ENCODE peak calls at places on chromosomes 11 and 22, in nine cellular contexts. One of them, this sample, is unnamed.
A peak's percentile ranks its signal among the peaks of the same experiment; 100 is the strongest.

GRCh38 chr11:2267871-2268825 is 2.2 kb downstream of the ASCL2 start:
- DNase-seq in NCI-H510A treated with DMSO at 0.1 percent for 48 hours: no peak
- DNase-seq in hippocampal formation: no peak
- DNase-seq in tibial artery: peak; percentile 63
- DNase-seq in NCI-H1436: no peak
- DNase-seq in pulmonary artery endothelial cell: no peak
- DNase-seq in effector memory CD8-positive, alpha-beta T cell: no peak
- DNase-seq in upper lobe of left lung: no peak
- DNase-seq in mucosa of gallbladder: peak; percentile 9
- DNase-seq in this sample: no peak

GRCh38 chr11:102316505-102316904 is 779 bp upstream of the BIRC3 start:
- DNase-seq in NCI-H510A treated with DMSO at 0.1 percent for 48 hours: no peak
- DNase-seq in hippocampal formation: no peak
- DNase-seq in tibial artery: no peak
- DNase-seq in NCI-H1436: no peak
- DNase-seq in pulmonary artery endothelial cell: no peak
- DNase-seq in effector memory CD8-positive, alpha-beta T cell: no peak
- DNase-seq in upper lobe of left lung: no peak
- DNase-seq in mucosa of gallbladder: no peak
- DNase-seq in this sample: no peak

GRCh38 chr11:16133867-16134266 is 222.5 kb downstream of the SOX6 start:
- DNase-seq in NCI-H510A treated with DMSO at 0.1 percent for 48 hours: no peak
- DNase-seq in hippocampal formation: no peak
- DNase-seq in tibial artery: no peak
- DNase-seq in NCI-H1436: no peak
- DNase-seq in pulmonary artery endothelial cell: no peak
- DNase-seq in effector memory CD8-positive, alpha-beta T cell: no peak
- DNase-seq in upper lobe of left lung: no peak
- DNase-seq in mucosa of gallbladder: no peak
- DNase-seq in this sample: no peak

GRCh38 chr11:20363500-20364411 is at the start of gene HTATIP2:
- DNase-seq in NCI-H510A treated with DMSO at 0.1 percent for 48 hours: peak; percentile 24
- DNase-seq in hippocampal formation: peak; percentile 70
- DNase-seq in tibial artery: peak; percentile 82
- DNase-seq in NCI-H1436: peak; percentile 57
- DNase-seq in pulmonary artery endothelial cell: no peak
- DNase-seq in effector memory CD8-positive, alpha-beta T cell: peak; percentile 69
- DNase-seq in upper lobe of left lung: peak; percentile 77
- DNase-seq in mucosa of gallbladder: peak; percentile 73
- DNase-seq in this sample: no peak

GRCh38 chr11:86202013-86202336 is 42.6 kb upstream of the EED start:
- DNase-seq in NCI-H510A treated with DMSO at 0.1 percent for 48 hours: no peak
- DNase-seq in hippocampal formation: no peak
- DNase-seq in tibial artery: no peak
- DNase-seq in NCI-H1436: no peak
- DNase-seq in pulmonary artery endothelial cell: no peak
- DNase-seq in effector memory CD8-positive, alpha-beta T cell: no peak
- DNase-seq in upper lobe of left lung: no peak
- DNase-seq in mucosa of gallbladder: no peak
- DNase-seq in this sample: no peak

GRCh38 chr11:69238562-69239319 is 55.2 kb upstream of the MYEOV start:
- DNase-seq in NCI-H510A treated with DMSO at 0.1 percent for 48 hours: no peak
- DNase-seq in hippocampal formation: no peak
- DNase-seq in tibial artery: no peak
- DNase-seq in NCI-H1436: no peak
- DNase-seq in pulmonary artery endothelial cell: no peak
- DNase-seq in effector memory CD8-positive, alpha-beta T cell: no peak
- DNase-seq in upper lobe of left lung: no peak
- DNase-seq in mucosa of gallbladder: no peak
- DNase-seq in this sample: no peak

GRCh38 chr11:9849384-9849783 is 185.5 kb downstream of the SWAP70 start:
- DNase-seq in NCI-H510A treated with DMSO at 0.1 percent for 48 hours: no peak
- DNase-seq in hippocampal formation: no peak
- DNase-seq in tibial artery: no peak
- DNase-seq in NCI-H1436: no peak
- DNase-seq in pulmonary artery endothelial cell: no peak
- DNase-seq in effector memory CD8-positive, alpha-beta T cell: no peak
- DNase-seq in upper lobe of left lung: no peak
- DNase-seq in mucosa of gallbladder: no peak
- DNase-seq in this sample: no peak

GRCh38 chr22:48702573-48703264 is 1125.0 kb downstream of the BRD1 start:
- DNase-seq in NCI-H510A treated with DMSO at 0.1 percent for 48 hours: no peak
- DNase-seq in hippocampal formation: peak; percentile 86
- DNase-seq in tibial artery: no peak
- DNase-seq in NCI-H1436: no peak
- DNase-seq in pulmonary artery endothelial cell: no peak
- DNase-seq in effector memory CD8-positive, alpha-beta T cell: no peak
- DNase-seq in upper lobe of left lung: peak; percentile 79
- DNase-seq in mucosa of gallbladder: no peak
- DNase-seq in this sample: no peak

GRCh38 chr11:121873770-121874169 is 242.2 kb downstream of the BLID start:
- DNase-seq in NCI-H510A treated with DMSO at 0.1 percent for 48 hours: no peak
- DNase-seq in hippocampal formation: no peak
- DNase-seq in tibial artery: no peak
- DNase-seq in NCI-H1436: no peak
- DNase-seq in pulmonary artery endothelial cell: no peak
- DNase-seq in effector memory CD8-positive, alpha-beta T cell: no peak
- DNase-seq in upper lobe of left lung: no peak
- DNase-seq in mucosa of gallbladder: no peak
- DNase-seq in this sample: no peak

GRCh38 chr22:36756746-36757607 is 18.9 kb downstream of the IFT27 start:
- DNase-seq in NCI-H510A treated with DMSO at 0.1 percent for 48 hours: no peak
- DNase-seq in hippocampal formation: no peak
- DNase-seq in tibial artery: peak; percentile 51
- DNase-seq in NCI-H1436: no peak
- DNase-seq in pulmonary artery endothelial cell: no peak
- DNase-seq in effector memory CD8-positive, alpha-beta T cell: no peak
- DNase-seq in upper lobe of left lung: peak; percentile 15
- DNase-seq in mucosa of gallbladder: no peak
- DNase-seq in this sample: no peak

GRCh38 chr22:25484498-25484897 is 80.0 kb upstream of the GRK3 start:
- DNase-seq in NCI-H510A treated with DMSO at 0.1 percent for 48 hours: no peak
- DNase-seq in hippocampal formation: no peak
- DNase-seq in tibial artery: no peak
- DNase-seq in NCI-H1436: no peak
- DNase-seq in pulmonary artery endothelial cell: no peak
- DNase-seq in effector memory CD8-positive, alpha-beta T cell: no peak
- DNase-seq in upper lobe of left lung: no peak
- DNase-seq in mucosa of gallbladder: no peak
- DNase-seq in this sample: no peak

GRCh38 chr11:103897156-103897555 is 139.3 kb upstream of the DDI1 start:
- DNase-seq in NCI-H510A treated with DMSO at 0.1 percent for 48 hours: no peak
- DNase-seq in hippocampal formation: no peak
- DNase-seq in tibial artery: no peak
- DNase-seq in NCI-H1436: no peak
- DNase-seq in pulmonary artery endothelial cell: no peak
- DNase-seq in effector memory CD8-positive, alpha-beta T cell: no peak
- DNase-seq in upper lobe of left lung: no peak
- DNase-seq in mucosa of gallbladder: no peak
- DNase-seq in this sample: no peak

GRCh38 chr22:25645266-25645665 is 80.8 kb downstream of the GRK3 start:
- DNase-seq in NCI-H510A treated with DMSO at 0.1 percent for 48 hours: no peak
- DNase-seq in hippocampal formation: no peak
- DNase-seq in tibial artery: no peak
- DNase-seq in NCI-H1436: no peak
- DNase-seq in pulmonary artery endothelial cell: no peak
- DNase-seq in effector memory CD8-positive, alpha-beta T cell: no peak
- DNase-seq in upper lobe of left lung: no peak
- DNase-seq in mucosa of gallbladder: no peak
- DNase-seq in this sample: no peak

GRCh38 chr11:110908401-110909106 is 196.3 kb upstream of the ARHGAP20 start:
- DNase-seq in NCI-H510A treated with DMSO at 0.1 percent for 48 hours: no peak
- DNase-seq in hippocampal formation: no peak
- DNase-seq in tibial artery: no peak
- DNase-seq in NCI-H1436: no peak
- DNase-seq in pulmonary artery endothelial cell: no peak
- DNase-seq in effector memory CD8-positive, alpha-beta T cell: no peak
- DNase-seq in upper lobe of left lung: no peak
- DNase-seq in mucosa of gallbladder: no peak
- DNase-seq in this sample: no peak

This sample was measured in Panc1.